ENCODE peak calls at places on chromosomes 12 and 14, in five cellular contexts. K is pancreas, V is ovary, J is endothelial cell of umbilical vein, C is GM23338. E is an unnamed sample.

GRCh38 chr12:111276189-111276588 is 92.7 kb downstream of the PHETA1 start:
- DNase-seq in K (no peak), V (no peak), J (no peak), C (no peak), E (no peak)

GRCh38 chr14:23399136-23399535 is 8.9 kb downstream of the MYH6 start:
- DNase-seq in K (no peak), V (no peak), J (no peak), C (no peak), E (no peak)

GRCh38 chr14:91918159-91918883 is 29.2 kb downstream of the FBLN5 start:
- DNase-seq in K (no peak), V (peak; percentile 39), J (no peak), C (no peak), E (no peak)

GRCh38 chr12:131897875-131898274 is 3.5 kb downstream of the ULK1 start:
- DNase-seq in K (peak; percentile 31), V (no peak), J (no peak), C (no peak), E (no peak)

GRCh38 chr14:72942934-72943333 is 16.7 kb downstream of the DCAF4 start:
- DNase-seq in K (no peak), V (no peak), J (no peak), C (peak; percentile 42), E (no peak)

GRCh38 chr12:34396006-34396860 is 373.9 kb downstream of the ALG10 start:
- DNase-seq in K (peak; percentile 2), V (peak; percentile 10), J (no peak), C (no peak), E (no peak)

GRCh38 chr14:65784574-65784973 is 372.0 kb downstream of the FUT8 start:
- DNase-seq in K (no peak), V (no peak), J (no peak), C (no peak), E (no peak)

GRCh38 chr14:77275855-77276153 is 4.8 kb upstream of the NGB start:
- DNase-seq in K (no peak), V (no peak), J (no peak), C (no peak), E (no peak)

GRCh38 chr14:22739423-22739822 is 27.1 kb upstream of the OXA1L start:
- DNase-seq in K (no peak), V (no peak), J (peak; percentile 88), C (no peak), E (no peak)

GRCh38 chr12:99824900-99825562 is 159.7 kb downstream of the ANKS1B start:
- DNase-seq in K (no peak), V (no peak), J (no peak), C (no peak), E (peak; percentile 33)

GRCh38 chr14:81669308-81669707 is 135.7 kb upstream of the SEL1L start:
- DNase-seq in K (no peak), V (no peak), J (no peak), C (no peak), E (no peak)

GRCh38 chr14:26775765-26776577 is 178.1 kb upstream of the NOVA1 start:
- DNase-seq in K (no peak), V (no peak), J (peak; percentile 58), C (no peak), E (no peak)

GRCh38 chr12:105733579-105733978 is 403.1 kb downstream of the C12orf75 start:
- DNase-seq in K (no peak), V (no peak), J (no peak), C (no peak), E (no peak)

DNA sequence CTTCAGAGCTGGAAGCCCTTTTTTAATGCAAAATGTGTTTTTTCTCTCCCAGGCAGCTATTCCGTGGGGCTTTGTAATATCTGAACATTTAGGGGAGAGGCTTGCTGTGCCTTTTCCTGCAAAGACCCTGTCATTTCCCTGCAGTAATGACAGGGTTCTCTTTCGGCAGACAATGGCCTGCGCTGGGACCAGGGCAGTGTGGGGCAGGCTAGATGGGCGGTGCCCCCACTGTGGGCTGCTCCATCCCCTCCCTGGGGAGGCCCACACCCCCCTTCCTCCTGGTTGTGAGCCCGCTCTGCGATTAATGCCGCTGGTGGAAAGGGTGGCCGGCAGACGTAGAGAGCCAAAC is 31.4 kb downstream of the KIF26A start:
- DNase-seq in K (no peak), V (no peak), J (no peak), C (no peak), E (no peak)
- H3K4me1 ChIP-seq in K (no peaks in the 10 kb centered on the region), V (peaks cover 8% of the 10 kb centered on the region), J (no peaks in the 10 kb centered on the region), C (peaks cover 25% of the 10 kb centered on the region), E (no peaks in the 10 kb centered on the region)

GRCh38 chr14:92984896-92985295 is 61.9 kb downstream of the CHGA start:
- DNase-seq in K (no peak), V (no peak), J (no peak), C (no peak), E (no peak)
- H3K27ac ChIP-seq in K (no peak overlapping the region), V (peak overlapping the region; percentile 43), J (no peak overlapping the region), C (no peak overlapping the region), E (no peak overlapping the region)

GRCh38 chr14:104271394-104271793 is 133.0 kb downstream of the KIF26A start:
- DNase-seq in K (no peak), V (no peak), J (no peak), C (no peak), E (no peak)

GRCh38 chr14:104266643-104267575 is 128.5 kb downstream of the KIF26A start:
- DNase-seq in K (peak; percentile 3), V (peak; percentile 12), J (no peak), C (no peak), E (no peak)

GRCh38 chr14:104267895-104268294 is 129.5 kb downstream of the KIF26A start:
- DNase-seq in K (peak; percentile 3), V (peak; percentile 16), J (no peak), C (peak; percentile 36), E (no peak)

GRCh38 chr14:104268295-104268694 is 129.9 kb downstream of the KIF26A start:
- DNase-seq in K (no peak), V (peak; percentile 3), J (no peak), C (no peak), E (no peak)

DNA sequence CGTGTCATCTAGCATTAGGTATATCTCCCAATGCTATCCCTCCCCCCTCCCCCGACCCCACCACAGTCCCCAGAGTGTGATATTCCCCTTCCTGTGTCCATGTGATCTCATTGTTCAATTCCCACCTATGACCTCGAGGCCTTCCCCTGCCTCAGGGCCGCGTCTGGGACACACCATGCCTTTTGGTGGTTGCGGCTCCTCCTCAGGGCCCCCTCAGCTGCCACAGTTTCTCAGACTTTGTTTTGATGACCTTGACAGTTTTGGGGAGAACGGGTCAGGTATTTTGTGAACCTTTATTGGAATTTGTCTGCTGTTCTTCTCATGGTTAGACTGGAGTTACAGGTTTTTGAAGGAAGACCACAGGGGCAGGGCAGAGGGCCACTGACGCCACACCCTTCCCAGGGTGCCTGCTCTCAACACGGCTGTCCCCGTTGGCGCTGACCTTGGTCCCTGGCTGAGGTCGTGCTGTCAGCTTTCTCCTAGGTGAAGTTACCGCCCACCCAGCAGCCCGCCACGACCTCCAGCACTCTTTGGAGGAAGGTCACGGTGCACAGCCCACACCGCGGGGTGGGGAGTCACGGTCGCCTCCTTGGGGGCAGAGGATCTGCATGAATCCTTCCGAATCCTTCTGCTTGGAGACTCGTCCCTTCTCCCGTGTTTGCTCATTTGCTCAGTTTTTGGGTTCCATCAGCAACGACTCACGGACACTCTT is 130.5 kb downstream of the KIF26A start:
- DNase-seq in K (no peak), V (peak; percentile 10), J (no peak), C (no peak), E (peak; percentile 0)
- TF ChIP-seq CTCF in K (no peak), V (no peak), J (no peak), C (no peak), E (no peak)

GRCh38 chr12:64685605-64686004 is 73.6 kb downstream of the GNS start:
- DNase-seq in K (no peak), V (no peak), J (no peak), C (no peak), E (no peak)

GRCh38 chr12:64685076-64685475 is 74.1 kb downstream of the GNS start:
- DNase-seq in K (no peak), V (no peak), J (no peak), C (no peak), E (no peak)

GRCh38 chr12:64680235-64680634 is 69.9 kb downstream of the RASSF3 start:
- DNase-seq in K (no peak), V (no peak), J (no peak), C (no peak), E (no peak)

GRCh38 chr12:64681200-64682052 is 71.1 kb downstream of the RASSF3 start:
- DNase-seq in K (no peak), V (peak; percentile 53), J (peak; percentile 37), C (no peak), E (no peak)

DNA sequence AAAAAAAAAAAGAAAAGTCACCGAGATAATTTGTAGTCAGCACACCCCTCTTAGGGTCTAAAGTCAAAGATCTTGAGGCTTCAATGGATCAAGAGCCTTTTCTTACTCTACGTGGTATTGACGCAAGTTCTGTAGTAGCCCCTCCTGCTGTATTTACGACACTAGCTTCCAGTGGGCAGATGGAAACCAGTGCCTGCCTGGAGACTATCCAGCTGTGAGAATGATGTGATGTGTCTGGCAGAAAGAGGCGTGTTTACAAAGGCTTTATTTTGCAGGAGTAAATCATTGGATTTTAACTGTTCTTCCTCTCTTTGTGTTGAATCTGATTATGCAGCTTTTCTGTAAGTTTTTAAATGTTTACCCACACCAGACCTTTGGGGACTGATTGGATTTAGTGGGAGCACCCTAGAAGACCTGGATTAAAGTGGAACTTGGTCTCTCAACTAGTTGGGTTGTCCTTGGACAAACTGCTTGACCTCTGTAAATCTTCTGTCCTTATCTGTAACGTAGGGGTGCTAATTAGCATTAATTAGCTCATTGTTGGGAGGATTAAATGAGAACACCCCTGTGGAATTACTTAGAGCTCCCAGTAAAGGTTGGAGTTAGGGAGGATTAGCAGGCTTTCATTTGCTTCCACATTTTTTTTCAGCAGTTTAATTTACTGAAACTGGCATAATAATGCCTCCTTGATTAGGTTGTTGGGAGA is 72.4 kb downstream of the RASSF3 start:
- DNase-seq in K (no peak), V (peak; percentile 88), J (peak; percentile 74), C (peak; percentile 56), E (no peak)
- H3K4me1 ChIP-seq in K (peaks cover 16% of the 10 kb centered on the region), V (peaks cover 12% of the 10 kb centered on the region), J (peaks cover 41% of the 10 kb centered on the region), C (peaks cover 29% of the 10 kb centered on the region), E (peaks cover 18% of the 10 kb centered on the region)

DNA sequence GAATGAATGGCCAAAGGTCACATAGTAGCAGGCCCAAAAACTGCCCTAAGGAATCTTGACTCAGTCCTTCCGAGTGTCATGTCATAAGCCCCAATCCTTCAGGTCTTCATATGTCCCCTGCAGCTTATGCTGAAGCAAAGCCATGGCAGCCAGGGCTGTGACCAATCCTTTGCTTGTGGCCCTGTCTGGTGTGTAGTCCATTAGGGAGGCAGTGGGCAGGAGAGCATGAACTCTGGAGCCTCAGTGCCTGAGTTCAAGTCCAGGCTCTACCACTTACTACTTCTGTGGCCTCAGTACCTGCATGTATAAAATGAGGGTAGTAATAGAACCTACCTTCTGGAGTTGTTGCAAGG is 20.3 kb downstream of the PLEKHG3 start:
- DNase-seq in K (no peak), V (no peak), J (no peak), C (no peak), E (no peak)
- H3K27ac ChIP-seq in K (no peak overlapping the region), V (no peak overlapping the region), J (no peak overlapping the region), C (no peak overlapping the region), E (no peak overlapping the region)

DNA sequence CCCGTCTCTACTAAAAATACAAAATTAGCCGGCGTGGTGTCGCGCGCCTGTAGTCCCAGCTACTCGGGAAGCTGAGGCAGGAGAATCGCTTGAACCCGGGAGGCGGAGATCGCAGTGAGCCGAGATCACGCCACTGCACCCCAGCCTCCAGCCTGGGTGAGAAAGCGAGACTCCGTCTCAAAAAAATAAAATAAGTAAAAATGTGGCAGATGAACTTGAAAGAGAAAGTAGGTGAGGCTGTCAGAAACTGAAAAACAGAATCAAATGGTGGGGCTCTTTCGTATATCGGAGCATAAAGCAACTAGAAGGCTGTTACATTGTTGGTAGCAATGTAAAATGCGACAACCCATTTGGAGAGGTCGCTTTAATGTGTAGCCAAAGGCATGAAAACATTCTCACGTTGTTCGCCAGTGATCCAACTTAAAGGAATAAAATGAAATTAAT is 767 bp upstream of the CCNT1 start:
- DNase-seq in K (no peak), V (no peak), J (peak; percentile 33), C (peak; percentile 19), E (no peak)
- TF ChIP-seq CTCF in K (no peak), V (no peak), J (no peak), C (no peak), E (no peak)

GRCh38 chr14:89902876-89903275 is 51.7 kb downstream of the EFCAB11 start:
- DNase-seq in K (no peak), V (no peak), J (peak; percentile 21), C (no peak), E (no peak)
- H3K4me1 ChIP-seq in K (peaks cover 9% of the 10 kb centered on the region), V (no peaks in the 10 kb centered on the region), J (no peaks in the 10 kb centered on the region), C (no peaks in the 10 kb centered on the region), E (no peaks in the 10 kb centered on the region)

E was measured in thyroid gland.